ENCODE peak calls at places on chromosome 14, in ten cellular contexts. L is transverse colon, X is endothelial cell of umbilical vein, Z is suprapubic skin, E is HCT116, F is stomach, I is H1, G is HepG2, B is spleen, H is esophagus muscularis mucosa. Y is an unnamed sample.
A peak's percentile ranks its signal among the peaks of the same experiment; 100 is the strongest.

GRCh38 chr14:22460461-22461195 is 128.4 kb downstream of the DAD1 start:
- DNase-seq in L (no peak), X (no peak), Z (no peak), E (no peak), F (no peak), I (no peak), G (no peak), B (no peak), H (no peak), Y (no peak)

GRCh38 chr14:83473846-83474245 is 1940.2 kb upstream of the SEL1L start:
- DNase-seq in L (no peak), X (peak; percentile 86), Z (no peak), E (no peak), F (no peak), I (no peak), G (no peak), B (no peak), H (no peak), Y (no peak)

GRCh38 chr14:91234791-91235114 is 9.8 kb downstream of the GPR68 start:
- DNase-seq in L (no peak), X (no peak), Z (no peak), E (no peak), F (no peak), I (no peak), G (no peak), B (no peak), H (no peak), Y (no peak)

GRCh38 chr14:86936556-86936955 is 1056.4 kb downstream of the GALC start:
- DNase-seq in L (no peak), X (no peak), Z (no peak), E (no peak), F (no peak), I (no peak), G (no peak), B (no peak), H (no peak), Y (no peak)

GRCh38 chr14:100524933-100525243 is 62.3 kb downstream of the BEGAIN start:
- DNase-seq in L (no peak), X (no peak), Z (peak; percentile 72), E (no peak), F (peak; percentile 25), I (peak; percentile 75), G (no peak), B (peak; percentile 78), H (peak; percentile 88), Y (no peak)

GRCh38 chr14:99561827-99562226 is 42.2 kb downstream of the CCDC85C start:
- DNase-seq in L (no peak), X (no peak), Z (no peak), E (no peak), F (no peak), I (no peak), G (no peak), B (no peak), H (no peak), Y (peak; percentile 71)

GRCh38 chr14:54652890-54653201 is 85.9 kb downstream of the SAMD4A start:
- DNase-seq in L (no peak), X (no peak), Z (no peak), E (no peak), F (no peak), I (no peak), G (no peak), B (no peak), H (no peak), Y (no peak)

GRCh38 chr14:87002831-87003230 is 990.2 kb downstream of the GALC start:
- DNase-seq in L (no peak), X (no peak), Z (no peak), E (no peak), F (no peak), I (no peak), G (no peak), B (no peak), H (no peak), Y (no peak)

GRCh38 chr14:93788557-93789365 is 476 bp upstream of the PRIMA1 start:
- DNase-seq in L (peak; percentile 29), X (no peak), Z (no peak), E (no peak), F (peak; percentile 58), I (peak; percentile 74), G (no peak), B (no peak), H (no peak), Y (no peak)
- TF ChIP-seq CTCF in L (no peak), X (no peak), Z (peak; percentile 34), E (peak; percentile 43), F (peak; percentile 27), I (peak; percentile 18), G (peak; percentile 32), B (no peak), H (peak; percentile 28), Y (peak; percentile 14)

GRCh38 chr14:92417759-92418158 is 94.8 kb downstream of the SLC24A4 start:
- DNase-seq in L (no peak), X (no peak), Z (no peak), E (no peak), F (no peak), I (no peak), G (no peak), B (no peak), H (no peak), Y (no peak)
- TF ChIP-seq POLR2AphosphoS5 in L (no peak), X (no peak), Z (no peak), E (no peak), F (no peak), I (no peak), G (no peak), B (no peak), H (no peak), Y (no peak)

DNA sequence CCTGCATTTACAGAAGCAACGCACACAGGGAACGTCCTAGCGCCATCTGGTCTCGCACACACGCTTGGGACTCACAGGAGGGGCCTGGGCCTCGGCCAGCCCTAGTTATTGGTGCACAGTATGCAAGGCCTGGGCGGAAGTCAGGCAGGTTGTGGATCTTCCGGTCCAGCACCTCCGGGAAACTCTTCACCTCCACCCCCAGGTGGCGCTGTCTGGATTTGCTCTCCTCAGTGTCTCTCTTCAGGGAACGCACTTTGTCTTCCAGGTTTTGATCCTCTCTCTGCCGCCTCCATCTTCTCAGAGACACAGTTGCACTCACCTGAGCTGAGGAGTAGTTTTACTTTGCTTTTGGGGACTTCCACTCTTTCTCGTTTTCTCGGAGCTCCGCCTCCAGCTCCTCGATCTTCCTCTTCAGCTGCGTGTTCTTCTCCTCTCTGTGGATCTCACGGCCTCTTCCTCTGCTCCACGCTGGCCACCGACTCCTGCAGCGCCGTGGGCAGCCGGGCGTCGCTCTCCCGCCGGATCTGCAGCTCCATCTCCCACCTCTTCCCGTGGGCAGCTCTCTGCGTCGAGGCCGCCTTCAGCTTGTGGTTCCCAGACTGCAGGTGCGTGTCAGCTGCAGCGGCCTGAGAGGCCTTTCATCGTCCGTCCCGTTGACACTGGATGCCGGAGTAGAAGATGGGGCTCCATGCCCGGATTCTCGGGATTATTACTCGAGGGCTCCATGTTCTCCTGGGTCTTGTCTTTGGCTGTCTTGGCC is 933.8 kb downstream of the TMEM121 start:
- DNase-seq in L (peak; percentile 20), X (no peak), Z (no peak), E (no peak), F (no peak), I (no peak), G (no peak), B (no peak), H (no peak), Y (no peak)
- TF ChIP-seq POLR2A in L (no peak), X (no peak), Z (no peak), E (no peak), F (no peak), I (no peak), G (no peak), B (no peak), H (no peak), Y (no peak)

GRCh38 chr14:72098202-72098601 is 166.0 kb downstream of the RGS6 start:
- DNase-seq in L (no peak), X (no peak), Z (no peak), E (no peak), F (no peak), I (no peak), G (no peak), B (no peak), H (no peak), Y (no peak)

DNA sequence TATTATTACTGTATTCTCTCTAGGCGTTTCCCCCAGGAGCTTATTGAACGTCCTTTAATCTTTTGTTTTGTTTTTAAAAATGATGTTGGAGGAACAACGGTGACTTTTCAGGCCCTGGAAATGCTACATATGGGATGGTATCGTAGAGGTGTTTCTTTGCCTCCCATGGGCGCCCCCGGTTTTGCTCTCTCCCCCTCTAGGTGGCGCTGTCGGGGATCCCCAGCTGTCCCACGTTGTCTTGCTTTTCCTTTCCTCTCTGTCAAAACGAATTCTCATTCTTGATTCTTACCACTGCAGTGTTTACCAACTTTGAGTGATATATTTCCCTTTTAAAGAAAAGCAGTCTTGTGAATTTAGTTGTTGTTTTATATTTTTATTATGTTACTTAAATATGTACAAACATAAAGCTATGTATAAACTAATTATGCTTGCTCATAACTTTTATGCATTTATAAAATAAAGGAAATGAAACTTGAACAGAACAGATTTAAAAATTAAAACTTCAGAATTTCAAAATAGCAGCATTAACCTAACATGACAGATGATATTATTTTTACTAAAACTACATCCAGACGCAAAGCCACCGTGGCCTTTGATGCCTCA is 171.9 kb downstream of the RGS6 start:
- DNase-seq in L (peak; percentile 9), X (no peak), Z (no peak), E (peak; percentile 3), F (no peak), I (peak; percentile 89), G (no peak), B (no peak), H (no peak), Y (no peak)
- TF ChIP-seq CTCF in L (no peak), X (no peak), Z (no peak), E (peak; percentile 36), F (peak; percentile 24), I (peak; percentile 81), G (peak; percentile 30), B (peak; percentile 57), H (no peak), Y (no peak)

DNA sequence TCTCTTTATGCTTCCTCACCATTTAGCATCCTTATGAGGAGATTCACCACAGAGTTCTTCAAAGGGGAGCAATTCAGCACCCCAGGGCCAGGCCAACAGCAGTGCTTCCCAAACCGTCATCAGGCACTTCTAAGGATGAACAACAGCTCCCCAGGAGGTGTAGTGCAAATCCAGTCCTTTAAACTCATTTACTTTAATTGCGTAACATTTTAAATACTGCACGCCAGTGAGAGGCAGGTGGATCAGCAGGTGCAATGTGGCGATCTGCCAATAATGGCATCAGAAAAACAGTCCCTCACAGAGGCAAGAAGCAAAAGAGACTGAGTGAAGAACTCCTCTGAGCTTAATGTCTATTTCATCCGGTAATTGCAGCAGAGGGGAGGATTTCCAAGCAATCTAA is 770.9 kb upstream of the FOXG1 start:
- DNase-seq in L (no peak), X (no peak), Z (no peak), E (no peak), F (no peak), I (no peak), G (no peak), B (no peak), H (no peak), Y (no peak)
- TF ChIP-seq POLR2AphosphoS5 in L (no peak), X (no peak), Z (no peak), E (no peak), F (no peak), I (no peak), G (no peak), B (no peak), H (no peak), Y (no peak)

GRCh38 chr14:24051789-24052655 is at the start of gene CARMIL3:
- DNase-seq in L (peak; percentile 72), X (peak; percentile 57), Z (no peak), E (no peak), F (peak; percentile 70), I (peak; percentile 89), G (peak; percentile 56), B (peak; percentile 91), H (no peak), Y (no peak)
- TF ChIP-seq POLR2A in L (no peak), X (no peak), Z (no peak), E (peak; percentile 22), F (no peak), I (no peak), G (no peak), B (no peak), H (no peak), Y (no peak)